ENCODE peak calls at places on chromosome 5, in ten cellular contexts. A is sigmoid colon, K is GM12891, U is endothelial cell of umbilical vein, S is spleen, Z is upper lobe of left lung, E is HepG2, P is prostate gland, Y is transverse colon, J is GM12892. C is an unnamed sample.

GRCh38 chr5:82595083-82595482 is 316.9 kb upstream of the RPS23 start:
- DNase-seq in S (no peak), A (no peak), E (no peak), U (no peak), J (no peak), K (no peak), P (no peak), Z (no peak), Y (peak), C (no peak)

GRCh38 chr5:79456890-79457583 is 56.9 kb downstream of the HOMER1 start:
- DNase-seq in Y (no peak), Z (no peak), J (peak), E (no peak), K (no peak), S (no peak), P (no peak), U (no peak), A (no peak), C (no peak)

GRCh38 chr5:96821260-96821916 is 13.6 kb upstream of the ERAP1 start:
- DNase-seq in U (peak), Y (no peak), A (no peak), K (no peak), J (no peak), E (no peak), P (no peak), Z (no peak), S (no peak), C (no peak)

GRCh38 chr5:24642022-24642421 is 2.8 kb downstream of the CDH10 start:
- DNase-seq in E (peak), Y (no peak), J (no peak), K (no peak), S (no peak), Z (no peak), A (no peak), U (no peak), P (no peak), C (no peak)

GRCh38 chr5:122267195-122267594 is 44.8 kb upstream of the SNCAIP start:
- DNase-seq in A (no peak), Y (no peak), J (no peak), Z (no peak), S (no peak), K (no peak), U (no peak), P (no peak), E (no peak), C (no peak)

GRCh38 chr5:179267071-179267670 is 78.1 kb downstream of the ADAMTS2 start:
- DNase-seq in A (peak), S (peak), K (no peak), Y (peak), E (no peak), U (no peak), Z (peak), P (no peak), J (no peak), C (peak)

GRCh38 chr5:10856646-10857332 is 95.8 kb upstream of the DAP start:
- DNase-seq in E (peak), P (no peak), Y (peak), Z (peak), S (peak), A (no peak), J (peak), U (peak), K (no peak), C (no peak)

GRCh38 chr5:78667461-78668103 is 19.0 kb upstream of the LHFPL2 start:
- DNase-seq in S (no peak), P (no peak), Z (no peak), Y (no peak), K (no peak), U (no peak), J (no peak), A (no peak), E (no peak), C (no peak)

GRCh38 chr5:36751881-36752280 is 124.7 kb upstream of the NIPBL start:
- DNase-seq in Y (no peak), S (no peak), P (no peak), Z (no peak), A (no peak), J (no peak), K (no peak), E (no peak), U (no peak), C (no peak)

GRCh38 chr5:463952-464351 is 21.0 kb downstream of the EXOC3 start:
- DNase-seq in A (peak), Y (peak), P (no peak), K (no peak), E (no peak), Z (peak), J (no peak), S (peak), U (no peak), C (no peak)

GRCh38 chr5:90477073-90477472 is 2.4 kb downstream of the POLR3G start:
- DNase-seq in Z (no peak), A (no peak), U (peak), Y (no peak), P (no peak), S (no peak), E (no peak), J (no peak), K (no peak), C (no peak)

GRCh38 chr5:103041071-103041676 is 78.8 kb downstream of the GIN1 start:
- DNase-seq in S (no peak), A (no peak), K (no peak), E (peak), U (peak), Y (no peak), J (no peak), P (no peak), Z (no peak), C (no peak)

GRCh38 chr5:157626831-157627230 is 25.4 kb downstream of the SOX30 start:
- DNase-seq in Z (no peak), U (no peak), S (no peak), P (no peak), E (no peak), J (no peak), A (no peak), K (no peak), Y (no peak), C (no peak)

GRCh38 chr5:26833596-26833995 is 204.8 kb downstream of the CDH9 start:
- DNase-seq in E (no peak), J (no peak), A (no peak), K (no peak), Z (no peak), S (no peak), P (no peak), Y (no peak), U (no peak), C (no peak)

DNA sequence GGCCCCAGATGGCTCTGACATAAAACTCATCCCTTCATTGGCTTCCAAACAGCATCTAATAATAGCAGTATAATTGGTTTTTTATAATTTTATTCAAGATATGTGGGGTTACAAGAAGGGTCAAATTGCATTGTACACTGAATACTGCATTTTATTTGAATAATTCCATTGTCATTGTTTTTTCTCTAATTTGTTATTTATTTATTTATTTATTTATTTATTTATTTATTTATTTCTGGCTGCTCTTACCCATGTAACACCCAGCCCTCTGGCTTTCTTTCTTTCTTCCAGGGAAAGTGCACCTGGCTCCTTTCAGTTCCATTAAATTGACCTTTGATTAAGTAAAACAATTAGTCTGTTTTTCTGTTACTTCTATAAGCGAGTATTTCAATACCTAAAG is 210.1 kb downstream of the CDH9 start:
- DNase-seq in P (no peak), S (no peak), J (no peak), E (no peak), Z (no peak), U (no peak), Y (no peak), K (no peak), A (no peak), C (no peak)
- TF ChIP-seq POLR2A in P (no peak), S (no peak), J (no peak), E (no peak), Z (no peak), U (no peak), Y (no peak), K (no peak), A (no peak), C (no peak)

GRCh38 chr5:177610770-177611445 is 11.0 kb downstream of the B4GALT7 start:
- DNase-seq in S (no peak), A (no peak), J (no peak), P (no peak), Y (no peak), E (no peak), K (no peak), U (no peak), Z (no peak), C (no peak)

GRCh38 chr5:177610131-177610769 is 10.3 kb downstream of the B4GALT7 start:
- DNase-seq in Y (no peak), K (no peak), U (no peak), A (no peak), E (no peak), S (no peak), J (no peak), Z (no peak), P (no peak), C (no peak)

GRCh38 chr5:177612215-177612673 is 12.3 kb downstream of the B4GALT7 start:
- DNase-seq in Y (no peak), E (no peak), K (no peak), U (no peak), S (no peak), A (no peak), J (no peak), Z (no peak), P (no peak), C (no peak)

GRCh38 chr5:177609076-177610059 is 9.4 kb downstream of the B4GALT7 start:
- DNase-seq in A (no peak), J (no peak), U (no peak), E (no peak), Z (no peak), Y (no peak), S (no peak), P (no peak), K (no peak), C (no peak)

GRCh38 chr5:177611446-177612214 is 11.7 kb downstream of the B4GALT7 start:
- DNase-seq in S (no peak), J (no peak), Z (no peak), E (no peak), Y (no peak), K (no peak), A (no peak), P (no peak), U (no peak), C (no peak)
- TF ChIP-seq POLR2AphosphoS5 in S (peak), J (peak), Z (no peak), E (no peak), Y (no peak), K (no peak), A (no peak), P (no peak), U (no peak), C (no peak)

GRCh38 chr5:135476615-135477493 is 24.7 kb upstream of the TIFAB start:
- DNase-seq in Y (no peak), E (no peak), J (no peak), U (no peak), S (no peak), A (no peak), K (no peak), Z (no peak), P (no peak), C (no peak)
- TF ChIP-seq POLR2A in Y (no peak), E (no peak), J (no peak), U (no peak), S (no peak), A (no peak), K (no peak), Z (no peak), P (no peak), C (no peak)

DNA sequence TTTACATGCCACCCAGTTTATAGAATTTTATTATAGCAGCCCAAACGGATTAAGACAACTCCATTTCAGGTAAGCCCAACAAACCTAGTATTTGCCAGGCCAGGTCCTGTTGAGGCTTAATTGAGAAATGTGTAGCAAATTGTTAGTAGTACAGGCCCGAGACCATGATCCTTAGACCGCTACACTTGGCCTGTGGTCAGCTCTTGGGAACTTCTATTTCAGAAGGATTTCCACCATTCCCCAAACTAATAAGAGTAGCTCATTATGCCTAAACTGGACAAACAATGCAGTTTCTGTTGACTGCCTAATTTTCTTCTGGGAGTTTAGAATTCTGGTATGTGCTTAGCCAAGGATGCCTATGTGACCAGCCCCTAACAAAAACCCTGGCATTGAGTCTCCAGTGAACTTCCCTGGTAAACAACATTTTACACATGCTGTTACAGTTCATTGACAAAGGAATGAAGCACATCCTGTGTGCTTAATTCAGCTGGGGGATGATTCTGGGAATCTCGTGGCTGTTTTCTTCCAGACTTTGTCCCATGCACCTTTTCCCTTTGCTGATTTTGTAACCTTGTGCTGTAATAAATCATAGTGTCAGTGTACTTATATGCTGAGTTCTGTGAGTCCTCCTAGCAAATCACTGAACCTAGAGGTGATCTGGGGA is 5.6 kb upstream of the GPX3 start:
- DNase-seq in S (no peak), J (no peak), Z (no peak), U (no peak), Y (no peak), A (no peak), E (peak), P (peak), K (no peak), C (no peak)
- TF ChIP-seq POLR2AphosphoS5 in S (no peak), J (no peak), Z (peak), U (no peak), Y (peak), A (no peak), E (no peak), P (peak), K (no peak), C (no peak)

GRCh38 chr5:67166460-67166871 is 30.1 kb downstream of the CD180 start:
- DNase-seq in P (no peak), A (peak), K (peak), U (no peak), J (peak), E (no peak), Y (peak), Z (peak), S (peak), C (peak)
- TF ChIP-seq POLR2A in P (no peak), A (no peak), K (no peak), U (no peak), J (no peak), E (no peak), Y (peak), Z (no peak), S (no peak), C (no peak)

GRCh38 chr5:168979140-168979539 is 321.8 kb downstream of the SLIT3 start:
- DNase-seq in K (no peak), U (no peak), P (no peak), Z (no peak), S (no peak), E (no peak), Y (no peak), A (no peak), J (no peak), C (no peak)
- TF ChIP-seq POLR2AphosphoS5 in K (no peak), U (no peak), P (no peak), Z (no peak), S (no peak), E (no peak), Y (peak), A (no peak), J (no peak), C (no peak)

GRCh38 chr5:139668064-139668880 is 20.1 kb downstream of the CXXC5 start:
- DNase-seq in Z (peak), U (peak), A (no peak), J (peak), S (peak), Y (no peak), P (no peak), E (no peak), K (no peak), C (no peak)
- TF ChIP-seq POLR2A in Z (no peak), U (peak), A (no peak), J (peak), S (no peak), Y (no peak), P (no peak), E (no peak), K (no peak), C (no peak)

DNA sequence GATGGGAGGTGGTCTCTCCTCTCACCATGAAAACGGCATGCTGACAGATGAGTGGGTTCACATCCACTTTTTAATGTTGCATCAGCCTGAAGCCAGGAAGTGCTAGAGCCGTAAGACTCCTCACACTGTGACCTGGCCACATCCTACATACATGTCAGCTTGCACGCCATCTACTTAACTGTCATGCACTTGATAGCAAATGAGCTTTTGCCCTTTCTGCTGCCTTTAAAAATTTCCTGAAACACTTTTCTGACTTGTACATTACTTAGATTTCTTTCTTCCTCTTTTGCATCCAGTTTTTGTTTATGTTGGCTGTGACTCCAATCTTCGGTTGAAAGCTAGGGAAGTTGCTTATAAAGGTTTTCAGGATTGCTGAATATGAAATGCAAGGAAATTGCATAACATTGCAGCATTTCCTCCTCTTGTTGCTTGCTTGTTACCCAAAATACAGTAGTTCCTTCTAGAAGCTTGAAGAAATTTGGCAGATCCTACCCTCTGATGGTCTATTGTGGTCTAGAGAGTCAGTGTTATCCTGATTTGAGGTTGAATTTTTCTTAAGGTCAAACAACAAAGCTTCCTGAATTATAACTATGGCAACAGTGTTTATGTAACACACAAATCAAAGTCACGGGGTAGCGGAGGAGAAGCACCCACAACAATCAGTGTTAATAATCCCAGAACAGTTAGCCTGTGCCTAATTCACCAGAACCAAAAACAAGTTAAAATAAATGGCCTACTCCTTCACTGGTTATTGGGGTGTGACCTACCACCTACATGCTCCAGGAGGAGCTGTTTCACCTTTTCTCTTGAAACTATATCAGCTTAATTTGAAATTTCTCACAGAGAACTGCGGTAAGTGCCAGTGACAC is 232.5 kb downstream of the ARHGAP26 start:
- DNase-seq in U (peak), E (no peak), K (no peak), Y (peak), J (no peak), A (no peak), S (peak), Z (no peak), P (no peak), C (no peak)
- TF ChIP-seq POLR2AphosphoS5 in U (peak), E (no peak), K (peak), Y (peak), J (peak), A (peak), S (no peak), Z (peak), P (no peak), C (no peak)